ENCODE peak calls at places on chromosomes 3 and 15, in four cellular contexts. D, Q, W and N are unnamed samples.

GRCh38 chr15:59611277-59612260 is at the start of gene GCNT3:
- DNase-seq in D (peak), Q (no peak), W (peak), N (no peak)

GRCh38 chr3:55507808-55508207 is 20.7 kb upstream of the WNT5A start:
- DNase-seq in D (no peak), Q (no peak), W (no peak), N (no peak)

GRCh38 chr3:73685061-73685460 is 60.3 kb upstream of the PDZRN3 start:
- DNase-seq in D (no peak), Q (no peak), W (no peak), N (no peak)

GRCh38 chr15:69926011-69926410 is 171.7 kb downstream of the TLE3 start:
- DNase-seq in D (no peak), Q (no peak), W (no peak), N (no peak)

GRCh38 chr3:144466540-144466939 is 494.9 kb downstream of the DIPK2A start:
- DNase-seq in D (no peak), Q (no peak), W (no peak), N (no peak)

GRCh38 chr3:27509376-27509775 is 25.2 kb upstream of the SLC4A7 start:
- DNase-seq in D (no peak), Q (no peak), W (no peak), N (no peak)

GRCh38 chr15:60363903-60364302 is 33.9 kb downstream of the ANXA2 start:
- DNase-seq in D (no peak), Q (no peak), W (no peak), N (no peak)

GRCh38 chr3:144557515-144557914 is 585.9 kb downstream of the DIPK2A start:
- DNase-seq in D (no peak), Q (no peak), W (no peak), N (no peak)

GRCh38 chr15:61342390-61342789 is 113.3 kb upstream of the RORA start:
- DNase-seq in D (no peak), Q (no peak), W (no peak), N (no peak)

DNA sequence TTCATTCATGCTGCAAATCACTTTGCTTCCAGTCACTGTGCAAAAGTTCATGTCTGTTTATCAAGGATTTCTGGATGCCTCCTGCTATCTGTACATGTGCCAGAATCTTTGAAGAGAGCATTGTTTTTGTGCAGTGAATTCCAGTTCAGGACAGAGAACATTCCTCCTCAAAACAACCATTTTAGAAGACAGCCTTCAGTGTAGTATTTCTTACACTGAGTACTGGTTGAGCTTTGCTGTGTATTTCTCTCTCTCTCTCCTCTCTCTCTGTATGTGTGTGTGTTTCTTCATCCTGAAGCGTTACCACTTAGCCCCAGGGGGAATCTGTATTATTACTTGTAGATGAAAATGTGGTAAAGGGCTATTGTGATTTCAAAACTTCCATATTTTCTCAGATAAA is 123.8 kb upstream of the CHL1 start:
- DNase-seq in D (peak), Q (peak), W (no peak), N (no peak)
- TF ChIP-seq CTCF in D (no peak), Q (no peak), W (no peak), N (no peak)

GRCh38 chr15:48645558-48646330 is at the start of gene FBN1:
- DNase-seq in D (peak), Q (peak), W (peak), N (peak)
- TF ChIP-seq POLR2A in D (no peak), Q (peak), W (peak), N (peak)

DNA sequence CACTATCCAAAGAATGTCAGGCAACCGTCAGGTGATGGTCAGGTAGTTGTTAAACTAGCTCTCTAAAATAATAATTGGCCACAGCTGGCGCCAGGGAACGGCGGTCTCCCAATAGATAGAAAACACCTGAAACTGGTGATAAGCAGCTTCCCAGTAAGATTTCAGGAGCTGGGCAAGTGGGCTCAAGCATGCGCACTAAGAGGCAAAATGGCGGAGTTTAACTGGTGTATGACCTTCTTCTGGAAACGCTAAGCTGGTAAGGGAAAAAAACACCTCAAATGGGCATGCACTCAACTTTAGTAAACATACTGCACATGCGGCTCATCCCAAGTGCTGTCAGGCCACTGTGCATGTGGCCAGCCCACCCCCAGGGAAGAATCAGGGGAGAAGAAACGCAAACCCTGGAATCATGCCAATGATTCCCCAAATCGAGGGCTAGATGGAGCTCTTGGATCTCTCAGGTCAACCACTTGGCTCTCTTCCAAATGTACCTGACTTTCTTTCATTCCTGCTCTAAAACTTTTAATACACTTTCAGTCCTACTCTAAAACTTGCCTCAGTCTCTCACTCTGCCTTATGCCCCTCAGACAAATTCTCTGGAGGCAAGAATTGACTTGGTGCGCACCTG is 195.0 kb downstream of the ZNF621 start:
- DNase-seq in D (peak), Q (peak), W (no peak), N (no peak)
- TF ChIP-seq CTCF in D (peak), Q (no peak), W (no peak), N (peak)

GRCh38 chr3:148839805-148840204 is 12.2 kb downstream of the CPB1 start:
- DNase-seq in D (no peak), Q (no peak), W (no peak), N (no peak)

DNA sequence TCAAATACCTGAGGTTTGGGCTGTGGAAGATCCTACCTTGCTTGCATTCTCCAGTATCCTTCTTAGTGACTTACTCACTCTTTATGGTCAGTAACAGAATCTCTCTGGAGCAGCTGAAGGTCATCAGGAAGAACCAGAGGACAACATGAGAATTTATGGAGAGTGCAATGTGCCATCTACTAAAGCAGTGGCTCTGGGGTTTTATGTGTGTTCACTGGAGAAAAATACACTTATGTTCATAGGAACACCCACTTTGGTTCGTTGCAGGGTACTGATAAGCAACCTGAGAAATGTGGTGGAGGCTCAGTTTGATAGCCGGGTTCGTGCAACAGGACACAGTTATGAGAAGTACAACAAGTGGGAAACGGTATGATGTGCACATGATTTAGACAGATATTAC is 12.8 kb downstream of the CPB1 start:
- DNase-seq in D (no peak), Q (no peak), W (no peak), N (no peak)
- TF ChIP-seq POLR2A in D (no peak), Q (no peak), W (no peak), N (no peak)

DNA sequence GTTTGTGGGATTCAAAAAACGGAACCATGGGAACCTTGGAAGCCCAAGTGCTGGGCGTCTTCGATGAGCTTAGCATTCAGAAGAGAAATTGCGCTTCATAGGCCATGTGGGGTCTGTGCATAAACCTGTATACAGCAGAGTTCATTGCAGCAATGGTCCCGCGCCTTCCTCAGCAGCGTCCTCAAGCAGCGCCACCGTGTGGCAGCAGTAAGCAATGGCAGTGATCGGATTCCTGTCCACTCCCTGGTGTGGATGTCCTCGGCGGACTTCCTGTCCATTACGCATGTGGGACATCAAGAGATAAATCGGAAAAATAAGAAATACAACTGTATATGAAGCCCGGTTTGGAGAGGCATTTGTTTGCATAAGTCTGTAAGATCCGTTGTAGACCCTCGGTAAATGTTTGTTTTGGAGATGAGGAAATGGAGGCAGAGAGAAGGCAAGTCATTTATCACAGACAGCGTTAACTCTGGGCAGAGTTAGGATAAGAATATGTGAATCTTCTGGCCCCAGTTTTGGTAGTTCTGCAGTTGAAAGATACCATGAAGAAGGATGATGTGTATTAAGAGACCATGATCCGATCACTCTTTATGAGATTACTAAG is 57.7 kb downstream of the CNTN4 start:
- DNase-seq in D (no peak), Q (peak), W (no peak), N (no peak)
- TF ChIP-seq CTCF in D (peak), Q (peak), W (no peak), N (no peak)

GRCh38 chr3:138027821-138028220 is 17.9 kb downstream of the CLDN18 start:
- DNase-seq in D (no peak), Q (no peak), W (no peak), N (no peak)
- TF ChIP-seq POLR2A in D (no peak), Q (no peak), W (no peak), N (no peak)

GRCh38 chr3:43895573-43895972 is 204.8 kb downstream of the ABHD5 start:
- DNase-seq in D (no peak), Q (no peak), W (no peak), N (no peak)

GRCh38 chr3:43892061-43892460 is 201.3 kb downstream of the ABHD5 start:
- DNase-seq in D (no peak), Q (no peak), W (no peak), N (no peak)

GRCh38 chr3:43893721-43894120 is 203.0 kb downstream of the ABHD5 start:
- DNase-seq in D (no peak), Q (no peak), W (no peak), N (no peak)

GRCh38 chr3:43892535-43892934 is 201.8 kb downstream of the ABHD5 start:
- DNase-seq in D (no peak), Q (no peak), W (no peak), N (no peak)

GRCh38 chr3:43894176-43895049 is 203.7 kb downstream of the ABHD5 start:
- DNase-seq in D (peak), Q (peak), W (peak), N (peak)
- TF ChIP-seq CTCF in D (no peak), Q (no peak), W (no peak), N (no peak)